ENCODE peak calls at places on chromosomes 16 and 17, in four cellular contexts. Q is NCI-H345, U is HS-27A, O is fibroblast of mammary gland. S is an unnamed sample.

GRCh38 chr17:35119370-35120185 is at the start of gene RAD51D:
- DNase-seq in U (peak), O (peak), Q (peak), S (peak)

GRCh38 chr17:78133971-78134898 is 3.7 kb downstream of the TMC8 start:
- DNase-seq in U (no peak), Q (peak), O (peak), S (no peak)

GRCh38 chr17:68457168-68457538 is at the start of gene WIPI1:
- DNase-seq in Q (no peak), O (no peak), U (no peak), S (no peak)

GRCh38 chr17:81187586-81188490 is 21.8 kb upstream of the AATK start:
- DNase-seq in U (no peak), O (no peak), Q (no peak), S (no peak)

GRCh38 chr16:15775663-15776304 is 81.0 kb downstream of the MYH11 start:
- DNase-seq in U (no peak), Q (no peak), O (peak), S (no peak)

GRCh38 chr17:56018202-56018601 is 135.1 kb upstream of the ANKFN1 start:
- DNase-seq in O (no peak), U (no peak), Q (no peak), S (no peak)

GRCh38 chr17:27385626-27386025 is 70.6 kb upstream of the KSR1 start:
- DNase-seq in O (no peak), U (no peak), Q (no peak), S (no peak)

GRCh38 chr17:10226930-10227695 is 28.7 kb upstream of the GAS7 start:
- DNase-seq in O (peak), Q (no peak), U (no peak), S (peak)

GRCh38 chr17:17729620-17730249 is 48.5 kb downstream of the RAI1 start:
- DNase-seq in O (no peak), U (no peak), Q (peak), S (peak)

GRCh38 chr17:63984651-63985386 is 12.1 kb upstream of the SCN4A start:
- DNase-seq in O (peak), U (peak), Q (no peak), S (no peak)

GRCh38 chr17:63697341-63698286 is 2.3 kb downstream of the LIMD2 start:
- DNase-seq in Q (peak), O (peak), U (no peak), S (peak)

GRCh38 chr16:5296163-5296562 is 198.6 kb upstream of the EEF2KMT start:
- DNase-seq in Q (no peak), O (no peak), U (no peak), S (no peak)

GRCh38 chr17:72385482-72385881 is 264.7 kb downstream of the SOX9 start:
- DNase-seq in Q (no peak), O (no peak), U (no peak), S (peak)

GRCh38 chr16:48687421-48688038 is 77.5 kb upstream of the N4BP1 start:
- DNase-seq in Q (peak), U (peak), O (peak), S (peak)

GRCh38 chr16:67395458-67396158 is 2.3 kb upstream of the TPPP3 start:
- DNase-seq in U (no peak), Q (peak), O (no peak), S (peak)

GRCh38 chr16:32116080-32116479 is 137.0 kb upstream of the TP53TG3D start:
- DNase-seq in Q (peak), U (no peak), O (no peak), S (no peak)

GRCh38 chr16:15618392-15618791 is 24.6 kb downstream of the MARF1 start:
- DNase-seq in Q (no peak), O (peak), U (peak), S (no peak)

GRCh38 chr16:57634171-57634570 is 5.7 kb downstream of the ADGRG1 start:
- DNase-seq in U (no peak), O (peak), Q (no peak), S (no peak)

GRCh38 chr17:38702900-38703741 is 2.0 kb upstream of the MLLT6 start:
- DNase-seq in Q (no peak), O (no peak), U (no peak), S (no peak)

GRCh38 chr16:85385463-85386331 is 227.4 kb upstream of the GSE1 start:
- DNase-seq in Q (peak), U (no peak), O (no peak), S (peak)

GRCh38 chr17:11981862-11982261 is 15.4 kb downstream of the ZNF18 start:
- DNase-seq in O (no peak), U (no peak), Q (no peak), S (no peak)

GRCh38 chr16:24125199-24125598 is 130.9 kb upstream of the CACNG3 start:
- DNase-seq in Q (no peak), U (no peak), O (no peak), S (no peak)

GRCh38 chr16:3023415-3023668 is 400 bp downstream of the HCFC1R1 start:
- DNase-seq in U (peak), Q (peak), O (peak), S (peak)

GRCh38 chr16:7324306-7324705 is 8.3 kb upstream of the RBFOX1 start:
- DNase-seq in U (no peak), Q (no peak), O (no peak), S (no peak)

GRCh38 chr17:37608369-37609169 is 649 bp downstream of the SYNRG start:
- DNase-seq in Q (peak), O (peak), U (no peak), S (peak)

S was measured in NCI-H2171 treated with DMSO at 0.1 percent for 48 hours.